ENCODE peak calls at places on chromosomes 13 and 19, in ten cellular contexts. One of them, this sample, is unnamed.
A peak's percentile ranks its signal among the peaks of the same experiment; 100 is the strongest.

GRCh38 chr13:77502104-77502720 is 33.3 kb upstream of the SCEL start:
- DNase-seq in AG20443: no peak
- DNase-seq in BE2C: peak; percentile 29
- DNase-seq in NCI-H345: no peak
- DNase-seq in NCI-H69: no peak
- DNase-seq in endothelial cell: no peak
- DNase-seq in HuH-7: no peak
- DNase-seq in astrocyte of the hippocampus: no peak
- DNase-seq in ascending aorta: no peak
- DNase-seq in NCI-H1694 treated with DMSO at 0.1 percent for 48 hours: no peak
- DNase-seq in this sample: no peak

GRCh38 chr13:46523972-46524737 is 28.8 kb upstream of the LRCH1 start:
- DNase-seq in NCI-H1694 treated with DMSO at 0.1 percent for 48 hours: no peak
- DNase-seq in endothelial cell: no peak
- DNase-seq in NCI-H345: no peak
- DNase-seq in NCI-H69: peak; percentile 10
- DNase-seq in HuH-7: no peak
- DNase-seq in BE2C: no peak
- DNase-seq in ascending aorta: no peak
- DNase-seq in astrocyte of the hippocampus: no peak
- DNase-seq in AG20443: peak; percentile 11
- DNase-seq in this sample: no peak

GRCh38 chr13:43100667-43101066 is 77.3 kb downstream of the DNAJC15 start:
- DNase-seq in HuH-7: no peak
- DNase-seq in BE2C: no peak
- DNase-seq in NCI-H1694 treated with DMSO at 0.1 percent for 48 hours: no peak
- DNase-seq in ascending aorta: no peak
- DNase-seq in NCI-H345: no peak
- DNase-seq in endothelial cell: no peak
- DNase-seq in AG20443: no peak
- DNase-seq in astrocyte of the hippocampus: no peak
- DNase-seq in NCI-H69: no peak
- DNase-seq in this sample: no peak

GRCh38 chr13:29706923-29707322 is 111.4 kb upstream of the SLC7A1 start:
- DNase-seq in endothelial cell: no peak
- DNase-seq in astrocyte of the hippocampus: no peak
- DNase-seq in BE2C: no peak
- DNase-seq in HuH-7: no peak
- DNase-seq in NCI-H69: no peak
- DNase-seq in NCI-H1694 treated with DMSO at 0.1 percent for 48 hours: no peak
- DNase-seq in AG20443: no peak
- DNase-seq in NCI-H345: no peak
- DNase-seq in ascending aorta: no peak
- DNase-seq in this sample: no peak

GRCh38 chr13:80881495-80882482 is 540.9 kb upstream of the SPRY2 start:
- DNase-seq in endothelial cell: no peak
- DNase-seq in astrocyte of the hippocampus: no peak
- DNase-seq in NCI-H69: peak; percentile 86
- DNase-seq in NCI-H345: no peak
- DNase-seq in BE2C: no peak
- DNase-seq in ascending aorta: no peak
- DNase-seq in HuH-7: peak; percentile 32
- DNase-seq in AG20443: no peak
- DNase-seq in NCI-H1694 treated with DMSO at 0.1 percent for 48 hours: no peak
- DNase-seq in this sample: no peak

GRCh38 chr13:107866007-107866665 is 349.2 kb downstream of the LIG4 start:
- DNase-seq in AG20443: peak; percentile 24
- DNase-seq in NCI-H345: peak; percentile 64
- DNase-seq in HuH-7: no peak
- DNase-seq in ascending aorta: no peak
- DNase-seq in endothelial cell: peak; percentile 41
- DNase-seq in NCI-H69: peak; percentile 87
- DNase-seq in astrocyte of the hippocampus: peak; percentile 80
- DNase-seq in BE2C: peak; percentile 77
- DNase-seq in NCI-H1694 treated with DMSO at 0.1 percent for 48 hours: peak; percentile 54
- DNase-seq in this sample: peak; percentile 88

GRCh38 chr13:24905242-24905641 is 141.3 kb downstream of the RNF17 start:
- DNase-seq in HuH-7: no peak
- DNase-seq in NCI-H1694 treated with DMSO at 0.1 percent for 48 hours: no peak
- DNase-seq in astrocyte of the hippocampus: no peak
- DNase-seq in AG20443: no peak
- DNase-seq in BE2C: no peak
- DNase-seq in NCI-H345: no peak
- DNase-seq in endothelial cell: no peak
- DNase-seq in ascending aorta: no peak
- DNase-seq in NCI-H69: no peak
- DNase-seq in this sample: no peak

GRCh38 chr13:70473912-70474311 is 365.7 kb upstream of the KLHL1 start:
- DNase-seq in ascending aorta: no peak
- DNase-seq in NCI-H345: no peak
- DNase-seq in endothelial cell: no peak
- DNase-seq in AG20443: no peak
- DNase-seq in astrocyte of the hippocampus: no peak
- DNase-seq in BE2C: no peak
- DNase-seq in NCI-H1694 treated with DMSO at 0.1 percent for 48 hours: no peak
- DNase-seq in NCI-H69: no peak
- DNase-seq in HuH-7: peak; percentile 2
- DNase-seq in this sample: no peak

GRCh38 chr19:963401-964022 is 20.6 kb upstream of the WDR18 start:
- DNase-seq in NCI-H69: no peak
- DNase-seq in endothelial cell: no peak
- DNase-seq in NCI-H1694 treated with DMSO at 0.1 percent for 48 hours: no peak
- DNase-seq in AG20443: no peak
- DNase-seq in NCI-H345: no peak
- DNase-seq in HuH-7: no peak
- DNase-seq in BE2C: peak; percentile 8
- DNase-seq in ascending aorta: no peak
- DNase-seq in astrocyte of the hippocampus: no peak
- DNase-seq in this sample: no peak

GRCh38 chr13:102863590-102863989 is 17.8 kb downstream of the ERCC5 start:
- DNase-seq in NCI-H345: no peak
- DNase-seq in HuH-7: no peak
- DNase-seq in ascending aorta: no peak
- DNase-seq in NCI-H69: no peak
- DNase-seq in NCI-H1694 treated with DMSO at 0.1 percent for 48 hours: no peak
- DNase-seq in BE2C: no peak
- DNase-seq in endothelial cell: no peak
- DNase-seq in AG20443: no peak
- DNase-seq in astrocyte of the hippocampus: no peak
- DNase-seq in this sample: no peak

GRCh38 chr13:73274147-73274546 is 215.3 kb downstream of the KLF5 start:
- DNase-seq in NCI-H69: no peak
- DNase-seq in ascending aorta: no peak
- DNase-seq in HuH-7: no peak
- DNase-seq in BE2C: no peak
- DNase-seq in NCI-H1694 treated with DMSO at 0.1 percent for 48 hours: no peak
- DNase-seq in endothelial cell: no peak
- DNase-seq in astrocyte of the hippocampus: peak; percentile 53
- DNase-seq in AG20443: peak; percentile 30
- DNase-seq in NCI-H345: no peak
- DNase-seq in this sample: no peak

GRCh38 chr13:97018029-97018819 is 23.9 kb upstream of the OXGR1 start:
- DNase-seq in BE2C: peak; percentile 47
- DNase-seq in endothelial cell: peak; percentile 38
- DNase-seq in NCI-H345: peak; percentile 49
- DNase-seq in AG20443: peak; percentile 56
- DNase-seq in NCI-H1694 treated with DMSO at 0.1 percent for 48 hours: peak; percentile 51
- DNase-seq in ascending aorta: no peak
- DNase-seq in astrocyte of the hippocampus: peak; percentile 77
- DNase-seq in NCI-H69: peak; percentile 63
- DNase-seq in HuH-7: no peak
- DNase-seq in this sample: peak; percentile 54

GRCh38 chr13:21812192-21812626 is 141.3 kb downstream of the FGF9 start:
- DNase-seq in NCI-H1694 treated with DMSO at 0.1 percent for 48 hours: no peak
- DNase-seq in AG20443: peak; percentile 34
- DNase-seq in endothelial cell: no peak
- DNase-seq in NCI-H69: peak; percentile 90
- DNase-seq in astrocyte of the hippocampus: peak; percentile 67
- DNase-seq in NCI-H345: peak; percentile 75
- DNase-seq in BE2C: no peak
- DNase-seq in HuH-7: no peak
- DNase-seq in ascending aorta: no peak
- DNase-seq in this sample: peak; percentile 86

GRCh38 chr19:16327911-16328823 is 3.5 kb downstream of the KLF2 start:
- DNase-seq in HuH-7: no peak
- DNase-seq in NCI-H1694 treated with DMSO at 0.1 percent for 48 hours: no peak
- DNase-seq in endothelial cell: no peak
- DNase-seq in NCI-H69: no peak
- DNase-seq in astrocyte of the hippocampus: no peak
- DNase-seq in NCI-H345: no peak
- DNase-seq in BE2C: no peak
- DNase-seq in AG20443: peak; percentile 66
- DNase-seq in ascending aorta: peak; percentile 80
- DNase-seq in this sample: no peak

GRCh38 chr19:17296278-17296677 is 6.9 kb downstream of the ABHD8 start:
- DNase-seq in BE2C: no peak
- DNase-seq in NCI-H1694 treated with DMSO at 0.1 percent for 48 hours: no peak
- DNase-seq in NCI-H69: peak; percentile 32
- DNase-seq in astrocyte of the hippocampus: peak; percentile 28
- DNase-seq in AG20443: no peak
- DNase-seq in ascending aorta: no peak
- DNase-seq in NCI-H345: no peak
- DNase-seq in endothelial cell: no peak
- DNase-seq in HuH-7: no peak
- DNase-seq in this sample: peak; percentile 9

GRCh38 chr19:40685016-40685526 is 5.4 kb downstream of the NUMBL start:
- DNase-seq in endothelial cell: no peak
- DNase-seq in AG20443: no peak
- DNase-seq in BE2C: no peak
- DNase-seq in ascending aorta: no peak
- DNase-seq in NCI-H69: no peak
- DNase-seq in astrocyte of the hippocampus: no peak
- DNase-seq in NCI-H345: no peak
- DNase-seq in NCI-H1694 treated with DMSO at 0.1 percent for 48 hours: no peak
- DNase-seq in HuH-7: no peak
- DNase-seq in this sample: no peak

GRCh38 chr13:34161829-34162544 is 344.0 kb downstream of the RFC3 start:
- DNase-seq in AG20443: peak; percentile 54
- DNase-seq in NCI-H69: peak; percentile 89
- DNase-seq in endothelial cell: no peak
- DNase-seq in BE2C: no peak
- DNase-seq in NCI-H1694 treated with DMSO at 0.1 percent for 48 hours: no peak
- DNase-seq in NCI-H345: peak; percentile 69
- DNase-seq in HuH-7: no peak
- DNase-seq in ascending aorta: no peak
- DNase-seq in astrocyte of the hippocampus: peak; percentile 83
- DNase-seq in this sample: peak; percentile 36

GRCh38 chr13:109718726-109719125 is 67.7 kb downstream of the IRS2 start:
- DNase-seq in NCI-H1694 treated with DMSO at 0.1 percent for 48 hours: no peak
- DNase-seq in HuH-7: no peak
- DNase-seq in BE2C: no peak
- DNase-seq in ascending aorta: no peak
- DNase-seq in AG20443: no peak
- DNase-seq in NCI-H345: no peak
- DNase-seq in endothelial cell: no peak
- DNase-seq in NCI-H69: no peak
- DNase-seq in astrocyte of the hippocampus: no peak
- DNase-seq in this sample: no peak

GRCh38 chr13:97185751-97186150 is 36.4 kb upstream of the MBNL2 start:
- DNase-seq in BE2C: no peak
- DNase-seq in NCI-H1694 treated with DMSO at 0.1 percent for 48 hours: no peak
- DNase-seq in NCI-H345: no peak
- DNase-seq in NCI-H69: no peak
- DNase-seq in astrocyte of the hippocampus: no peak
- DNase-seq in HuH-7: no peak
- DNase-seq in ascending aorta: no peak
- DNase-seq in endothelial cell: no peak
- DNase-seq in AG20443: no peak
- DNase-seq in this sample: no peak

GRCh38 chr19:41882568-41883462 is at the start of gene ARHGEF1:
- DNase-seq in NCI-H345: no peak
- DNase-seq in BE2C: no peak
- DNase-seq in endothelial cell: peak; percentile 67
- DNase-seq in AG20443: peak; percentile 64
- DNase-seq in ascending aorta: no peak
- DNase-seq in astrocyte of the hippocampus: peak; percentile 50
- DNase-seq in NCI-H1694 treated with DMSO at 0.1 percent for 48 hours: no peak
- DNase-seq in NCI-H69: peak; percentile 82
- DNase-seq in HuH-7: peak; percentile 62
- DNase-seq in this sample: peak; percentile 45

GRCh38 chr13:29688193-29688592 is 92.7 kb upstream of the SLC7A1 start:
- DNase-seq in endothelial cell: no peak
- DNase-seq in NCI-H345: no peak
- DNase-seq in NCI-H69: no peak
- DNase-seq in AG20443: peak; percentile 23
- DNase-seq in HuH-7: no peak
- DNase-seq in ascending aorta: no peak
- DNase-seq in NCI-H1694 treated with DMSO at 0.1 percent for 48 hours: no peak
- DNase-seq in astrocyte of the hippocampus: no peak
- DNase-seq in BE2C: no peak
- DNase-seq in this sample: no peak

GRCh38 chr13:67619987-67620386 is 389.9 kb upstream of the PCDH9 start:
- DNase-seq in BE2C: no peak
- DNase-seq in AG20443: no peak
- DNase-seq in NCI-H345: no peak
- DNase-seq in astrocyte of the hippocampus: peak; percentile 49
- DNase-seq in ascending aorta: no peak
- DNase-seq in HuH-7: no peak
- DNase-seq in NCI-H1694 treated with DMSO at 0.1 percent for 48 hours: no peak
- DNase-seq in endothelial cell: no peak
- DNase-seq in NCI-H69: peak; percentile 23
- DNase-seq in this sample: no peak

GRCh38 chr13:81987159-81987558 is 1646.2 kb upstream of the SPRY2 start:
- DNase-seq in ascending aorta: no peak
- DNase-seq in NCI-H1694 treated with DMSO at 0.1 percent for 48 hours: no peak
- DNase-seq in BE2C: no peak
- DNase-seq in endothelial cell: no peak
- DNase-seq in HuH-7: no peak
- DNase-seq in NCI-H345: no peak
- DNase-seq in NCI-H69: peak; percentile 67
- DNase-seq in AG20443: no peak
- DNase-seq in astrocyte of the hippocampus: no peak
- DNase-seq in this sample: peak; percentile 5

GRCh38 chr13:37495046-37495445 is 103.5 kb downstream of the POSTN start:
- DNase-seq in ascending aorta: no peak
- DNase-seq in NCI-H69: peak; percentile 95
- DNase-seq in astrocyte of the hippocampus: peak; percentile 69
- DNase-seq in AG20443: peak; percentile 48
- DNase-seq in endothelial cell: no peak
- DNase-seq in NCI-H1694 treated with DMSO at 0.1 percent for 48 hours: peak; percentile 30
- DNase-seq in NCI-H345: peak; percentile 13
- DNase-seq in HuH-7: no peak
- DNase-seq in BE2C: no peak
- DNase-seq in this sample: peak; percentile 80

GRCh38 chr13:27035892-27036235 is 135.7 kb downstream of the USP12 start:
- DNase-seq in BE2C: no peak
- DNase-seq in ascending aorta: no peak
- DNase-seq in HuH-7: no peak
- DNase-seq in astrocyte of the hippocampus: peak; percentile 29
- DNase-seq in endothelial cell: no peak
- DNase-seq in NCI-H1694 treated with DMSO at 0.1 percent for 48 hours: no peak
- DNase-seq in AG20443: no peak
- DNase-seq in NCI-H69: no peak
- DNase-seq in NCI-H345: no peak
- DNase-seq in this sample: no peak

GRCh38 chr13:97367016-97367415 is 67.0 kb upstream of the RAP2A start:
- DNase-seq in NCI-H345: no peak
- DNase-seq in HuH-7: no peak
- DNase-seq in BE2C: no peak
- DNase-seq in ascending aorta: no peak
- DNase-seq in AG20443: peak; percentile 62
- DNase-seq in astrocyte of the hippocampus: peak; percentile 68
- DNase-seq in NCI-H69: no peak
- DNase-seq in endothelial cell: no peak
- DNase-seq in NCI-H1694 treated with DMSO at 0.1 percent for 48 hours: no peak
- DNase-seq in this sample: no peak

GRCh38 chr13:34340534-34340933 is 522.6 kb downstream of the RFC3 start:
- DNase-seq in ascending aorta: no peak
- DNase-seq in NCI-H345: no peak
- DNase-seq in endothelial cell: no peak
- DNase-seq in HuH-7: no peak
- DNase-seq in NCI-H69: peak; percentile 31
- DNase-seq in astrocyte of the hippocampus: no peak
- DNase-seq in AG20443: peak; percentile 20
- DNase-seq in NCI-H1694 treated with DMSO at 0.1 percent for 48 hours: no peak
- DNase-seq in BE2C: no peak
- DNase-seq in this sample: no peak

This sample was measured in COR-L47.